ENCODE peak calls at places on chromosomes 3 and 15, in four cellular contexts. J is SK-N-SH, F is GM12878, H is K562. K is an unnamed sample.

GRCh38 chr15:80211976-80212375 is 40.0 kb downstream of the CTXND1 start:
- DNase-seq in F (no peak), J (no peak), H (no peak), K (no peak)

GRCh38 chr3:159672728-159673471 is 315.7 kb upstream of the IL12A start:
- DNase-seq in F (no peak), H (no peak), J (no peak), K (no peak)

GRCh38 chr3:129827765-129828164 is 65.7 kb downstream of the TMCC1 start:
- DNase-seq in H (no peak), F (peak), J (no peak), K (peak)

GRCh38 chr3:17623464-17623863 is 119.0 kb downstream of the TBC1D5 start:
- DNase-seq in F (no peak), J (no peak), H (no peak), K (no peak)

GRCh38 chr3:129068291-129068886 is 7.8 kb downstream of the GP9 start:
- DNase-seq in F (no peak), H (no peak), J (no peak), K (peak)

GRCh38 chr15:25335279-25335678 is 103.5 kb downstream of the UBE3A start:
- DNase-seq in F (no peak), J (no peak), H (no peak), K (no peak)

GRCh38 chr3:69085543-69086132 is 901 bp downstream of the ARL6IP5 start:
- DNase-seq in J (peak), H (peak), F (no peak), K (peak)

GRCh38 chr3:133824961-133825485 is 19.4 kb downstream of the SRPRB start:
- DNase-seq in F (no peak), H (no peak), J (no peak), K (no peak)

GRCh38 chr3:117921411-117921810 is 1113.2 kb downstream of the IGSF11 start:
- DNase-seq in F (no peak), J (no peak), H (no peak), K (no peak)

GRCh38 chr3:16513141-16514020 is at the start of gene RFTN1:
- DNase-seq in F (no peak), J (peak), H (peak), K (peak)

GRCh38 chr3:54870423-54870822 is 57.4 kb downstream of the LRTM1 start:
- DNase-seq in F (no peak), H (peak), J (peak), K (no peak)

GRCh38 chr3:67617518-67617917 is 36.9 kb downstream of the SUCLG2 start:
- DNase-seq in J (no peak), H (no peak), F (no peak), K (no peak)

GRCh38 chr3:2099028-2099671 is 484 bp downstream of the CNTN4 start:
- DNase-seq in H (no peak), J (peak), F (no peak), K (no peak)

GRCh38 chr3:177026505-177027277 is 170.6 kb downstream of the TBL1XR1 start:
- DNase-seq in J (no peak), H (peak), F (no peak), K (no peak)

GRCh38 chr3:11306815-11307589 is 34.8 kb downstream of the ATG7 start:
- DNase-seq in F (no peak), J (no peak), H (no peak), K (no peak)

GRCh38 chr3:105866656-105867653 is 1.9 kb downstream of the CBLB start:
- DNase-seq in H (peak), F (peak), J (no peak), K (no peak)

GRCh38 chr3:76400141-76400540 is 614.8 kb upstream of the ZNF717 start:
- DNase-seq in F (no peak), H (no peak), J (no peak), K (no peak)

GRCh38 chr3:68876112-68876713 is 56.1 kb downstream of the TAFA4 start:
- DNase-seq in H (peak), F (peak), J (peak), K (peak)

GRCh38 chr3:16896820-16897219 is 12.1 kb downstream of the PLCL2 start:
- DNase-seq in J (no peak), F (no peak), H (no peak), K (no peak)

GRCh38 chr3:113745273-113746068 is 578 bp downstream of the NAA50 start:
- DNase-seq in J (peak), F (peak), H (peak), K (peak)

GRCh38 chr15:52709172-52709979 is 30.2 kb upstream of the ATOSA start:
- DNase-seq in H (peak), J (no peak), F (no peak), K (no peak)
- H3K4me3 ChIP-seq in H (no peak), J (no peak), F (peak), K (no peak)

DNA sequence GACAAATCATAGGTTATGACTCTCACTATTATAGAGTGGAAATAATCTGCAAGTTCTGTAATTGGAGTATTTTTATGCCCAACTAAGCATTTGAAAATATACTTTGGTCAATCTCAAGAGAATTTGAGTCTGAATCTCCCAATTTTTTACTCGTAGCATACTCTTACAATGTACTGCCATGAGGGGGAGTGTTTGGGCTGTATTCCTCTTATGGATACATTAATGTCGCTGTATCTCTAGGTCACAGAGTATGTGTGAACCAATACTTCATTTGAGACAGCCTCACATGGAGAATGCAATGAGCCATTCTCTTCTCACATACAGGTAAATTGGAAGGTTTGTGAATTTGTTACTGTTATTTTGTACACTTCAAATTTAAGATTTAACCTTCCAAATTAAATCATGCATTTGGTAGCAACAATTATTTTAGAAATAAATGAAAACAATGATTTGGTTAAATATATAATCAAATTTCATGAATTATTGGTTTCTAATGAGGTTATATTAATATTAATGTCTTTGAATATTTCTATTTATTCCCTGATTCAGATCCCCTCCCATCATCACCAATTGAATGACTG is 5.5 kb upstream of the CD200 start:
- DNase-seq in J (peak), F (peak), H (peak), K (peak)
- TF ChIP-seq GABPA in J (no peak), F (no peak), H (no peak), K (no peak)

DNA sequence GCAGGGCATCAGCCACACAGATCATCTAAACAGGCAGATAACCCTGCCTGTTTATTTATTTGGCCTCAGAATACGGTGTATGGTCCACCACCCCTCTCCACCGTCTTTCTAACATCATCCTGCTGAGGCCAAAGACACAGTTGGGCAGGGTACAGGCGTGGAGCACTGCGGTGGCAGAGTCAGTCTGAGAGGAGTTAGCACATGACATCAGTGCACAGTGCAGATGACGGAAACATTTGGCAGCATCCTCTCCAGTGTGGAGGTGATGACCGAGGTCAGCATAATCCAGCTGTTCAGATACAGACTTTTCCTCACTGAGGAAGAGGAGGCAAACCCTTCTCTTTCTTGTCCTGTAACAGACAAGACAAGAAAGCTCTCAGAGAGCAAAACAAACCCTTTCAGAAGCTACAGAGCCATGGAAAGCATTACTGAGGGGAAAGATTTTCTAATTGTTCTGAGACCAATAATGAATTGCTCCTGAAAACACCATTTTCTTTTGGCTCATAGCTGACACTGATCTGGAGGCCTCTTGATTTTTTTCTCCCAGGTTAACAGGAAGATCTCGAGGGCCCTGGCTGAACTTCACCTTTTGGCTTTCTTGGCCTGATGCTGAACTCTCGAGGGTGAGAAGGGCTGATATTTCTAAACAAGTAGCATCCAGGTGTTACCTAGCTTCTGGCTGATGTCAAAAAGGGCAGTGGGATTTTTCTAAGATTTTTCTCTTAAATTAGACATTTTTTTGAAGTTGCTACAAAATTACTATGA is 20.1 kb upstream of the NFKBIZ start:
- DNase-seq in F (no peak), J (no peak), H (no peak), K (no peak)
- H3K4me3 ChIP-seq in F (peak), J (peak), H (no peak), K (no peak)

DNA sequence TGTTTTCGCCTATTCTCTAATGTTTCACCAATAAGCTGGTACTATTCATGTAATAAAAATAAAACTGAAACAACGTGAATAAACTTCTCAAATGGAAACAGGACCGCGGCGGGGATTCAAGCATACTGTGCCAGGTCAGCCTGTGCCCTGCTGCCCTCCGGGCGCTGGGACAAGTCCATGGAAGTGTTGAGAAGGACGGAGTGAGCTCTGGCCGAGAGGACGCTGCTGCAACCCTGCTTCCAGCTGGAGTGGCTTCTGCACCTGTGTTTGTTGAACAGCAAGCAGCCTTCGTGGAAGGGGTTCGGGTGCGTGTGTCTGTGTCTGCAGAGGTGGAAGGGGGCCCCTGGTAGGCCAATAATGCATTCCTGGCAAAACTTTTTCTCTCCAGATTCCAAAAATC is 50.0 kb upstream of the PCSK6 start:
- DNase-seq in F (no peak), J (no peak), H (no peak), K (no peak)
- TF ChIP-seq GABPA in F (no peak), J (no peak), H (no peak), K (no peak)

GRCh38 chr3:32337501-32337900 is 54.2 kb upstream of the CMTM7 start:
- DNase-seq in F (no peak), J (no peak), H (no peak), K (no peak)
- H3K4me3 ChIP-seq in F (no peak), J (no peak), H (no peak), K (no peak)

DNA sequence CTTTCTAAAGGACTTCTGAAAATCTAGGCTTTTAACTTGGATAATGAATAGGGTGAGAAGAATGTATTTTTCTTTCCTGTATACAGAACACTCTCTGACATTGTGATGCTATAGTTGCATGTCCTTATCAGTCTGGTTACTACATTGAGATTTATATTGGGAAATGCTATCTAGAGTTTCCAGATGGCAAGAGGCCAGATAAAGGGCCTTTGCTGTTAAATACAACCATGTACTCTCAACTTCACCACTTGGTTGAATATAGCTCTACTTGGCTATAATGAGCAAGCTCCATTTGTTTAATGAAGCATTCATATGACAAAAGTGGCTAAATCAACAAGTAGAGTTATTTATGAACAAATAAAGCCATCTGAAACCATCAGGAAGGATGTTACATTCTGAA is 91.0 kb downstream of the IGSF11 start:
- DNase-seq in H (peak), J (peak), F (no peak), K (no peak)
- TF ChIP-seq GABPA in H (no peak), J (no peak), F (no peak), K (no peak)

K was measured in HL-60.